ENCODE peak calls at places on chromosomes 12 and 14, in eight cellular contexts. H, P, A, U, X, J, O and I are unnamed samples.
A peak's percentile ranks its signal among the peaks of the same experiment; 100 is the strongest.

GRCh38 chr12:121798807-121799174 is 5.0 kb upstream of the SETD1B start:
- DNase-seq in H (no peak), P (no peak), A (no peak), U (no peak), X (no peak), J (no peak), O (peak; percentile 9), I (no peak)

GRCh38 chr12:6104027-6104426 is 20.4 kb downstream of the VWF start:
- DNase-seq in H (no peak), P (no peak), A (no peak), U (no peak), X (no peak), J (no peak), O (no peak), I (no peak)

GRCh38 chr12:105385141-105385540 is 54.6 kb downstream of the C12orf75 start:
- DNase-seq in H (no peak), P (no peak), A (no peak), U (no peak), X (no peak), J (no peak), O (no peak), I (no peak)

GRCh38 chr14:98136019-98136418 is 1136.0 kb downstream of the BCL11B start:
- DNase-seq in H (no peak), P (no peak), A (no peak), U (no peak), X (no peak), J (peak; percentile 11), O (no peak), I (no peak)

GRCh38 chr12:104201238-104202001 is 14.2 kb upstream of the TXNRD1 start:
- DNase-seq in H (no peak), P (no peak), A (no peak), U (peak; percentile 62), X (no peak), J (peak; percentile 70), O (peak; percentile 65), I (no peak)

GRCh38 chr12:115437061-115437567 is 753.1 kb upstream of the TBX3 start:
- DNase-seq in H (no peak), P (no peak), A (no peak), U (no peak), X (no peak), J (peak; percentile 57), O (no peak), I (no peak)

GRCh38 chr14:59333235-59333634 is 131.9 kb downstream of the GPR135 start:
- DNase-seq in H (no peak), P (no peak), A (no peak), U (no peak), X (no peak), J (no peak), O (no peak), I (no peak)

GRCh38 chr12:13100882-13101769 is 2.3 kb downstream of the GSG1 start:
- DNase-seq in H (peak; percentile 67), P (peak; percentile 86), A (peak; percentile 72), U (peak; percentile 78), X (peak; percentile 82), J (peak; percentile 90), O (peak; percentile 96), I (no peak)

GRCh38 chr12:15634010-15634676 is 155.0 kb downstream of the EPS8 start:
- DNase-seq in H (no peak), P (no peak), A (no peak), U (no peak), X (no peak), J (no peak), O (no peak), I (no peak)

GRCh38 chr14:55301722-55302121 is 30.5 kb downstream of the FBXO34 start:
- DNase-seq in H (no peak), P (no peak), A (no peak), U (no peak), X (no peak), J (no peak), O (peak; percentile 61), I (no peak)

GRCh38 chr12:98154850-98155249 is 360.5 kb upstream of the TMPO start:
- DNase-seq in H (no peak), P (no peak), A (no peak), U (no peak), X (no peak), J (peak; percentile 78), O (peak; percentile 19), I (no peak)